ENCODE peak calls at places on chromosomes 2 and 18, in ten cellular contexts. H is kidney epithelial cell, P is fibroblast of lung, C is upper lobe of right lung, N is psoas muscle, K is cardiac muscle cell, Z is lower lobe of right lung, G is lower leg skin, I is fibroblast of the aortic adventitia, F is pancreas. T is an unnamed sample.

GRCh38 chr18:62125702-62126101 is 61.2 kb downstream of the PIGN start:
- DNase-seq in Z (no peak), I (no peak), P (no peak), H (no peak), G (no peak), K (no peak), N (no peak), F (no peak), C (no peak), T (no peak)

GRCh38 chr2:138276367-138276766 is 225.2 kb upstream of the SPOPL start:
- DNase-seq in Z (no peak), G (no peak), N (no peak), K (no peak), H (no peak), I (no peak), F (no peak), P (no peak), C (no peak), T (no peak)

GRCh38 chr18:65082907-65083306 is 667.9 kb upstream of the CDH7 start:
- DNase-seq in H (no peak), F (no peak), N (no peak), K (no peak), G (no peak), P (no peak), C (no peak), I (no peak), Z (no peak), T (no peak)

GRCh38 chr2:42063383-42064171 is 15.8 kb downstream of the PKDCC start:
- DNase-seq in F (no peak), G (no peak), C (no peak), H (no peak), Z (no peak), K (peak), P (peak), I (peak), N (no peak), T (no peak)

GRCh38 chr2:71157124-71157802 is 26.8 kb downstream of the MPHOSPH10 start:
- DNase-seq in G (no peak), C (no peak), I (peak), F (peak), Z (peak), K (peak), H (no peak), N (peak), P (peak), T (peak)

GRCh38 chr2:221205103-221205502 is 367.0 kb downstream of the EPHA4 start:
- DNase-seq in K (no peak), H (no peak), N (no peak), Z (no peak), I (no peak), C (no peak), P (no peak), G (no peak), F (no peak), T (no peak)

GRCh38 chr2:15934291-15934945 is 5.9 kb upstream of the MYCN start:
- DNase-seq in N (no peak), I (no peak), G (no peak), P (no peak), F (no peak), Z (no peak), K (no peak), H (no peak), C (no peak), T (no peak)

GRCh38 chr2:9982248-9982647 is 30.8 kb downstream of the GRHL1 start:
- DNase-seq in P (peak), C (no peak), I (peak), N (no peak), H (no peak), G (peak), K (no peak), F (no peak), Z (no peak), T (peak)

GRCh38 chr2:16973586-16974274 is 308.1 kb upstream of the CYRIA start:
- DNase-seq in I (peak), N (no peak), G (no peak), C (no peak), Z (no peak), F (no peak), K (no peak), H (no peak), P (peak), T (peak)

GRCh38 chr2:191025155-191025554 is 11.2 kb upstream of the STAT1 start:
- DNase-seq in I (no peak), H (no peak), N (no peak), Z (no peak), F (no peak), K (no peak), P (no peak), G (no peak), C (no peak), T (no peak)

GRCh38 chr2:217932661-217933325 is 70.0 kb downstream of the TNS1 start:
- DNase-seq in F (peak), I (peak), K (no peak), H (no peak), P (no peak), C (no peak), G (no peak), Z (no peak), N (peak), T (no peak)

GRCh38 chr2:104769096-104769495 is 84.8 kb upstream of the POU3F3 start:
- DNase-seq in F (no peak), P (peak), C (no peak), N (no peak), I (peak), H (peak), G (no peak), Z (no peak), K (no peak), T (peak)

GRCh38 chr2:98546186-98546585 is 62.1 kb downstream of the COA5 start:
- DNase-seq in I (no peak), N (no peak), Z (no peak), C (no peak), G (no peak), K (no peak), F (no peak), P (no peak), H (no peak), T (no peak)

GRCh38 chr18:10036479-10036878 is 122.7 kb downstream of the VAPA start:
- DNase-seq in H (no peak), G (no peak), Z (no peak), P (no peak), N (no peak), K (no peak), F (no peak), I (no peak), C (no peak), T (no peak)

GRCh38 chr2:99935662-99936061 is 206.7 kb downstream of the AFF3 start:
- DNase-seq in C (no peak), Z (no peak), K (no peak), H (no peak), P (no peak), N (no peak), I (no peak), F (no peak), G (no peak), T (no peak)

GRCh38 chr2:147649963-147650362 is 194.9 kb upstream of the ACVR2A start:
- DNase-seq in Z (no peak), H (no peak), G (no peak), K (no peak), C (no peak), P (no peak), N (no peak), F (no peak), I (no peak), T (no peak)

GRCh38 chr18:3799515-3799914 is 349.5 kb downstream of the TGIF1 start:
- DNase-seq in I (no peak), N (no peak), H (no peak), G (no peak), K (peak), Z (no peak), P (no peak), C (no peak), F (no peak), T (peak)

GRCh38 chr2:26018184-26018716 is 15.6 kb upstream of the RAB10 start:
- DNase-seq in N (peak), I (peak), C (peak), H (peak), G (peak), F (peak), Z (peak), P (peak), K (peak), T (peak)

GRCh38 chr2:96534701-96535181 is 1.8 kb upstream of the ARID5A start:
- DNase-seq in K (no peak), F (no peak), H (no peak), I (no peak), G (no peak), Z (no peak), P (no peak), C (peak), N (peak), T (no peak)

DNA sequence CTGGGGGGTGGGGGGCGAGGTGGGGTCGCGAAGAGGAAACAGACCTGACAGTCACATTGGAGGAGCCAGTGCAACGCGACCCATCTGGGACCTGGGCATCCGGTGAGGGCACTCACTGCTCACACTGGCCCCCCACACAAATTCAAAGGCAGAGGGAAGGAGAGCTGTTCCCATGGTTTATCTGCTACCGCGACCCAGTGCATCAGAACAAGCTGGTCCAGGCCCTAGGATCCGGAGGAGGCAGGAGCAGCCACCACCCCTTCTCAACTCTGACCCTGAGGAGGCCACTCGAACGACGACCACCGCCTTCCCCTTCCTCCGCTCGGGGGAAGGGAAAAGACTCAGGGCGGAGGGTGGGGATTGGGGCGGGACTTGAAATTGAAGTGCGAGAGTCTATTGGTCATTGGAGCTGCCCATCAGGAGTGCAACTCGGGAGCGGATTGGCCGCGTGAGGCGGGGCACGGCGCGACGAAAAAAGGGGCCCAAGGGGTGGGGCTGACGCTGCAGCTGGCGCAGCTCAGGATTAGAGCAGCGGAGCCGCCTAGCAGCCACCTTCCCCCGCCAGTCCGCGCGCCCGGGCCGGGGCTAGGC is at the start of gene CDK5R2:
- DNase-seq in Z (peak), I (peak), K (peak), F (peak), H (peak), C (peak), P (peak), G (no peak), N (peak), T (peak)
- H3K4me3 ChIP-seq in Z (peak), I (peak), K (peak), F (peak), H (peak), C (peak), P (no peak), G (no peak), N (peak), T (peak)

GRCh38 chr18:23688528-23688927 is 725 bp upstream of the LAMA3 start:
- DNase-seq in H (no peak), N (no peak), K (no peak), C (no peak), I (no peak), Z (no peak), F (no peak), G (no peak), P (no peak), T (no peak)
- H3K4me3 ChIP-seq in H (no peak), N (peak), K (no peak), C (peak), I (no peak), Z (peak), F (no peak), G (no peak), P (no peak), T (no peak)

DNA sequence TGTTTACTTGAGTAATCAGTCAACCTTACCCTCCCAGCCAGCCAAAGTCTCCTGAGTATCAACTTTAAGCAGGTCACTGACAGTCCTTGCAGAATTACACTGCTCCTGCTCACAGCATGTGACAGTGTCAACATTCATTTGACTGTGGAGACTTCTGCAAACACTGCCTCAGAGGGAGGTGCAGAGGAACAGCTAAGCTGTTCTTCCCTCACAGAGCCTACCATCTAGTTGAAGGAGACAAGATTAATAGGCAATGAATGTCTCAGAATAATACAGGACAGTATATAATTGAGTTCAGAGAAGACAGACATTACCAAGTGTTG is 11.9 kb downstream of the SLC14A2 start:
- DNase-seq in I (no peak), K (no peak), Z (no peak), G (no peak), P (no peak), F (no peak), H (no peak), C (no peak), N (no peak), T (no peak)
- H3K4me3 ChIP-seq in I (no peak), K (no peak), Z (no peak), G (no peak), P (no peak), F (no peak), H (no peak), C (no peak), N (no peak), T (no peak)

GRCh38 chr2:31467426-31467825 is 52.9 kb upstream of the XDH start:
- DNase-seq in C (no peak), P (no peak), I (no peak), G (no peak), Z (no peak), H (no peak), K (no peak), N (no peak), F (no peak), T (no peak)

DNA sequence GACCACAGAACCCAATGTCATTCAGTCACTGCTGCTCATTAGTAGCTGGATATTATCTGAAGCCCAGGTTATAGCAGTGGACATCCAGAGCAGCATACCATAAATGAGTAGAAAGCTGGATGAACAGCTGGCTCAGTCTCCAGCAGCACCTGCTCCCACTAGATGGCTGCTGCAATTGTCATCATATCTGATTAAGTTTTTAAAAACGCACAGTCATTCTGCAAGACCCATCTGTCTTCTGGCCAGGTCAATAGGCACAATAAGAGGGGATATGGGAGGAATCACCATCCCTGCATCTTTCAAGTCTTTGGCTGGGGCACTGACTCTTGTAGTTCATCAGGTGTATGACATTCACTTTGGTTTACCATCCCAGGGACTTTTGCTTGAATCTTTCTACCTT is 55.1 kb upstream of the XDH start:
- DNase-seq in H (no peak), I (no peak), K (no peak), F (no peak), Z (no peak), G (no peak), N (no peak), C (no peak), P (no peak), T (no peak)
- H3K4me3 ChIP-seq in H (no peak), I (no peak), K (no peak), F (no peak), Z (no peak), G (no peak), N (no peak), C (no peak), P (no peak), T (no peak)

DNA sequence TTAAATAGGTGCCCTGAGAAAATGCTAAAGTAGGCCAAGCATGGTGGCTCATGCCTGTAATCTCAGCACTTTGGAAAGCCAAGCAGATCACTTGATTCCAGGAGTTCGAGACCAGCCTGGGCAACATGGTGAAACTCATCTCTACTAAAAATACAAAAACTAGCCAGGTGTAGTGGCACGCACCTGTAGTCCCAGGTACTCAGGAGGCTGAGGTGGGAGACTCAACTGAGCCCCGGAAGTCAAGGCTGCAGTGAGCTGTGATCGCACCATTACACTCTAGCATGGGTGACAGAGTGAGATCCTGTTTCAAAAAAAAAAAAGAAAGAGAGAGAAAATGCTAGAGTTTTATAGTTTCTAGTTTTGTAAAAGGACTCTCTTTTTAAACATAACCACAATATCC is 12.0 kb downstream of the ANKRD44 start:
- DNase-seq in Z (no peak), H (no peak), F (no peak), C (no peak), I (no peak), G (no peak), P (no peak), N (no peak), K (no peak), T (no peak)
- H3K4me3 ChIP-seq in Z (no peak), H (no peak), F (no peak), C (no peak), I (no peak), G (no peak), P (no peak), N (no peak), K (no peak), T (no peak)

GRCh38 chr18:75915941-75916640 is 488.6 kb upstream of the SMIM21 start:
- DNase-seq in G (no peak), N (no peak), P (no peak), F (peak), Z (no peak), H (no peak), K (peak), C (no peak), I (no peak), T (no peak)
- H3K4me3 ChIP-seq in G (peak), N (peak), P (no peak), F (no peak), Z (peak), H (peak), K (peak), C (peak), I (no peak), T (peak)

GRCh38 chr2:557635-558301 is 119.4 kb downstream of the TMEM18 start:
- DNase-seq in K (no peak), F (no peak), I (no peak), P (no peak), Z (no peak), H (no peak), N (no peak), C (no peak), G (no peak), T (no peak)

GRCh38 chr2:556494-556893 is 120.7 kb downstream of the TMEM18 start:
- DNase-seq in K (no peak), N (no peak), Z (no peak), C (no peak), F (no peak), H (no peak), P (no peak), I (no peak), G (no peak), T (no peak)

GRCh38 chr2:555164-555922 is 121.9 kb downstream of the TMEM18 start:
- DNase-seq in G (no peak), K (no peak), N (no peak), Z (no peak), H (no peak), I (no peak), F (no peak), P (no peak), C (no peak), T (peak)

GRCh38 chr2:551621-552020 is 125.6 kb downstream of the TMEM18 start:
- DNase-seq in P (no peak), I (no peak), Z (no peak), C (no peak), G (no peak), N (no peak), K (no peak), H (no peak), F (no peak), T (no peak)

DNA sequence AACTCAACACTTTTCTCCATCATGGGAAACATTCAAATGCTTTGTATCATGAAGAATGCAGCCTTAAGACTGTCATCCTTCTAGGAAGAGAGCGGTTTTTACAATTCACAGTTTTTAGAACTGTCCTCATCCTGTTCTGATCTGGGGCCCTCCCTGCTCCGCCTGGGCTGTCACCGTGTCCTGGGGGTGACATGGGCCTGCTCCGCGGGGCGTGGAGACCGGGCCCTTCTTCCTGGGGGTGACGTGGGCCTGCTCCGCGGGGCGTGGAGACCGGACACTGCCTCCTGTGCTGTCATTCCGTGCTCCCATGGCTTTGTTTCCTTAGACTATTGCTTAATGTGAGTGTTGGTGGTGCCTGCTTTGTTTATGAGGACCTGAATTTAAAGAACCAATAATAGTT is 122.8 kb downstream of the TMEM18 start:
- DNase-seq in I (no peak), Z (no peak), P (no peak), C (no peak), F (no peak), K (no peak), H (no peak), N (no peak), G (no peak), T (no peak)
- H3K4me3 ChIP-seq in I (no peak), Z (no peak), P (no peak), C (no peak), F (no peak), K (no peak), H (no peak), N (no peak), G (no peak), T (no peak)

GRCh38 chr2:7882296-7882695 is 799.6 kb upstream of the ID2 start:
- DNase-seq in I (no peak), H (no peak), Z (no peak), K (no peak), G (no peak), P (no peak), N (no peak), F (no peak), C (no peak), T (no peak)
- H3K4me3 ChIP-seq in I (no peak), H (no peak), Z (no peak), K (no peak), G (no peak), P (no peak), N (no peak), F (no peak), C (no peak), T (no peak)

DNA sequence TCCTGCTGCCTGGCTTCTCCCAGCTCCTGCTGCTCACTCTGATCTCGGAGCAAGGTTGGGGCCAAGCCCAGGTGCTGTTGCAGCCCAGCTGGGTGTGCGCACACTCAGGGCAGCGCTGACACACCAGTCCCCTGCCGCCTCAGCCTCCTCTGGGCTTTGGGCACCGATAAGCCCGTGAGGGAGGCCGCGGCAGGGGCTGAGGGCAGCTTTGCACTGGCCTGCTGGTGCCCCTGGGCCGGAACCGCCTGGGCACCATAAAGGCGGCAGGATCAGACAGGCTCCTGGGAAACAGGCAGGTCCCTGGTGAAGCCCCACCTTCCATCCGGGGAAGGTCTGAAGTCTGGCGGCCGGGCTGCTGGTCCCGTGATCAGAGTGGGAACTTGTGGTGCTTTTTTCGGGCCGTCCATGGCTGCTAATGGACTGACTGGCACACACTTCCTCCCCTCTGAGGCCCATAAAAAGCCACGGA is 14.1 kb upstream of the EML6 start:
- DNase-seq in I (no peak), N (peak), G (no peak), H (no peak), K (no peak), C (peak), Z (peak), F (peak), P (no peak), T (no peak)
- H3K4me3 ChIP-seq in I (no peak), N (peak), G (peak), H (peak), K (no peak), C (peak), Z (peak), F (peak), P (no peak), T (peak)

GRCh38 chr2:112817082-112817481 is 19.5 kb downstream of the IL1B start:
- DNase-seq in H (no peak), G (no peak), I (no peak), K (no peak), C (no peak), Z (no peak), P (no peak), F (no peak), N (no peak), T (no peak)
- H3K4me3 ChIP-seq in H (no peak), G (no peak), I (no peak), K (no peak), C (no peak), Z (no peak), P (no peak), F (no peak), N (no peak), T (no peak)

T was measured in astrocyte of the spinal cord.